ENCODE peak calls at places on chromosomes 6 and 20, in ten cellular contexts. W, T, L, A, I, J, U, E, G and D are unnamed samples. For H3K9me3, the result is how much of the 10 kb centered on the place peaks cover.

GRCh38 chr20:270517-270916 is 13.0 kb downstream of the DEFB132 start:
- DNase-seq in T (no peak), W (no peak), U (no peak), A (no peak), L (no peak), I (peak), J (no peak), G (no peak), E (no peak), D (no peak)

GRCh38 chr20:25250508-25250907 is 2.6 kb downstream of the PYGB start:
- DNase-seq in L (no peak), I (no peak), U (no peak), W (peak), A (no peak), G (no peak), J (peak), T (no peak), E (no peak), D (peak)

GRCh38 chr6:101545171-101545570 is 151.7 kb downstream of the GRIK2 start:
- DNase-seq in W (no peak), G (no peak), U (no peak), A (no peak), E (no peak), T (no peak), J (no peak), L (no peak), I (no peak), D (no peak)

GRCh38 chr6:169905041-169905807 is 153.8 kb downstream of the ERMARD start:
- DNase-seq in I (peak), U (no peak), J (no peak), A (no peak), E (no peak), W (no peak), T (no peak), G (peak), L (no peak), D (peak)

GRCh38 chr6:117449549-117450439 is 24.1 kb upstream of the ROS1 start:
- DNase-seq in I (peak), T (peak), E (peak), A (peak), G (peak), U (no peak), J (peak), L (no peak), W (no peak), D (peak)

GRCh38 chr20:34824026-34824860 is 1.2 kb downstream of the NCOA6 start:
- DNase-seq in E (peak), U (peak), I (peak), L (peak), A (peak), W (peak), J (peak), T (peak), G (peak), D (peak)

GRCh38 chr6:47414517-47415167 is 62.9 kb upstream of the CD2AP start:
- DNase-seq in W (no peak), E (peak), G (no peak), L (no peak), U (no peak), J (no peak), T (no peak), I (peak), A (no peak), D (no peak)

GRCh38 chr6:141248056-141248799 is 884.5 kb upstream of the GJE1 start:
- DNase-seq in E (no peak), W (no peak), G (no peak), T (no peak), L (no peak), U (no peak), I (no peak), J (no peak), A (no peak), D (no peak)

GRCh38 chr6:125156496-125156895 is 2.9 kb downstream of the TPD52L1 start:
- DNase-seq in T (no peak), W (no peak), G (no peak), A (no peak), L (no peak), E (no peak), U (no peak), I (no peak), J (no peak), D (no peak)

GRCh38 chr6:140782941-140783340 is 1349.8 kb upstream of the GJE1 start:
- DNase-seq in G (no peak), A (no peak), L (no peak), I (no peak), E (no peak), T (no peak), J (no peak), U (no peak), W (no peak), D (no peak)

GRCh38 chr6:145865595-145865994 is 51.0 kb upstream of the FBXO30 start:
- DNase-seq in U (no peak), A (no peak), J (no peak), L (no peak), E (no peak), I (no peak), G (no peak), W (no peak), T (no peak), D (no peak)

GRCh38 chr6:27970444-27970843 is 13.4 kb downstream of the OR2B6 start:
- DNase-seq in E (no peak), U (no peak), T (no peak), I (no peak), J (no peak), A (no peak), W (no peak), L (no peak), G (no peak), D (no peak)

GRCh38 chr6:159760602-159761057 is 1.2 kb upstream of the ACAT2 start:
- DNase-seq in W (no peak), E (no peak), G (no peak), J (no peak), T (no peak), U (no peak), L (no peak), A (no peak), I (no peak), D (no peak)

GRCh38 chr6:167153523-167153959 is 4.2 kb downstream of the GPR31 start:
- DNase-seq in L (no peak), T (peak), W (no peak), E (no peak), A (no peak), G (no peak), U (no peak), I (no peak), J (no peak), D (no peak)

GRCh38 chr20:3371757-3372156 is 35.7 kb downstream of the DNAAF9 start:
- DNase-seq in J (no peak), A (no peak), U (no peak), I (no peak), W (no peak), T (no peak), G (no peak), E (no peak), L (no peak), D (no peak)

GRCh38 chr6:148952147-148953041 is 205.6 kb downstream of the UST start:
- DNase-seq in U (no peak), W (no peak), A (no peak), T (no peak), I (no peak), E (no peak), G (no peak), J (no peak), L (no peak), D (no peak)

GRCh38 chr20:19025430-19026120 is 186.9 kb upstream of the SLC24A3 start:
- DNase-seq in L (no peak), I (no peak), E (no peak), A (no peak), U (no peak), T (no peak), J (no peak), G (no peak), W (no peak), D (no peak)

GRCh38 chr6:27668442-27669275 is 195.8 kb upstream of the ZNF184 start:
- DNase-seq in T (no peak), J (peak), W (no peak), A (peak), U (no peak), I (no peak), E (no peak), G (peak), L (no peak), D (peak)

GRCh38 chr6:57313711-57314471 is 3.5 kb upstream of the PRIM2 start:
- DNase-seq in L (no peak), I (no peak), T (no peak), E (peak), W (no peak), G (no peak), A (no peak), J (peak), U (peak), D (peak)

GRCh38 chr6:40719671-40720374 is 132.7 kb upstream of the LRFN2 start:
- DNase-seq in I (no peak), G (no peak), J (no peak), L (no peak), A (peak), E (no peak), U (no peak), T (no peak), W (no peak), D (no peak)

GRCh38 chr6:85824329-85824728 is 181.6 kb upstream of the SYNCRIP start:
- DNase-seq in A (no peak), G (no peak), T (no peak), I (no peak), W (no peak), U (no peak), E (no peak), L (no peak), J (no peak), D (no peak)
- H3K9me3 ChIP-seq in A (under half), G (under half), T (under half), I (under half), W (half or more), U (under half), E (under half), L (half or more), J (under half), D (under half)

DNA sequence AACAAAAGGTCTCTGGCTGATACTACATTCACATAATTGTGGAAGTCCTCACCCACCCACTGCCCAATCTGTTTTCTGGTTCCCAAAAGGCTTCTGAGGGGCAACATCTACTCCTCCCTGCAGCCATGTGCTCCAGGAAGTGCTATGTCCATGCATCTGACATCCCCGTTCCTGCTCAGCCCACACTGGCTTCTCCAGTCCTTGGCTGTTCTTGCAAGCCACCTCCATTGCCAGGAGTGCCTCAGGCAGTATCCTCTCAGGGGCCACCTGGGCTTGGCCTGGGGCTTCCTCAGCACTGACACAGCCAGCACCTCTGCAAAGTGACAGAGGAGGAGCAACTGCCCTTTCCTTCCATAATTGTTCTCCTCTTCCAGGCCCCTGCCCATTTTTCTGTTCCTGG is 18.3 kb downstream of the ARHGAP18 start:
- DNase-seq in U (no peak), L (no peak), W (no peak), J (no peak), E (no peak), G (no peak), A (no peak), I (no peak), T (no peak), D (no peak)
- H3K27ac ChIP-seq in U (no peak), L (no peak), W (no peak), J (no peak), E (peak), G (no peak), A (no peak), I (no peak), T (no peak), D (no peak)

GRCh38 chr6:106901062-106901461 is 73.5 kb downstream of the CD24 start:
- DNase-seq in L (no peak), U (no peak), E (no peak), W (no peak), I (no peak), T (no peak), G (no peak), J (no peak), A (no peak), D (no peak)

GRCh38 chr6:106906227-106906626 is 68.3 kb downstream of the CD24 start:
- DNase-seq in U (no peak), G (no peak), T (no peak), W (no peak), E (no peak), J (no peak), L (no peak), I (no peak), A (no peak), D (no peak)

GRCh38 chr6:106907754-106908153 is 66.8 kb downstream of the CD24 start:
- DNase-seq in J (no peak), W (no peak), I (no peak), U (no peak), T (no peak), A (no peak), L (no peak), E (no peak), G (no peak), D (no peak)

GRCh38 chr6:106899697-106900096 is 74.8 kb downstream of the CD24 start:
- DNase-seq in G (no peak), A (no peak), W (no peak), U (no peak), J (no peak), E (no peak), I (no peak), T (no peak), L (no peak), D (no peak)

GRCh38 chr6:106903299-106903698 is 71.2 kb downstream of the CD24 start:
- DNase-seq in J (no peak), I (no peak), T (no peak), W (no peak), U (no peak), E (no peak), G (no peak), L (no peak), A (no peak), D (no peak)
- H3K9me3 ChIP-seq in J (under half), I (under half), T (under half), W (under half), U (under half), E (under half), G (under half), L (under half), A (under half), D (under half)

GRCh38 chr6:30067460-30068139 is 602 bp downstream of the PPP1R11 start:
- DNase-seq in T (no peak), A (peak), E (no peak), J (peak), U (peak), I (no peak), W (no peak), L (no peak), G (no peak), D (no peak)

GRCh38 chr6:30073489-30074240 is 1.9 kb downstream of the RNF39 start:
- DNase-seq in E (peak), L (no peak), W (no peak), A (no peak), U (no peak), T (no peak), I (no peak), J (no peak), G (no peak), D (peak)

GRCh38 chr6:30071858-30072257 is 3.7 kb downstream of the RNF39 start:
- DNase-seq in J (no peak), E (no peak), W (no peak), U (no peak), T (no peak), L (no peak), G (no peak), I (no peak), A (no peak), D (no peak)

GRCh38 chr6:30074331-30075093 is 1.1 kb downstream of the RNF39 start:
- DNase-seq in E (peak), I (no peak), L (no peak), U (no peak), J (no peak), W (peak), T (no peak), G (peak), A (no peak), D (peak)

GRCh38 chr6:30071081-30071818 is 4.3 kb downstream of the PPP1R11 start:
- DNase-seq in A (peak), L (peak), U (no peak), G (peak), J (no peak), W (no peak), I (no peak), T (no peak), E (no peak), D (peak)
- H3K27ac ChIP-seq in A (no peak), L (no peak), U (no peak), G (no peak), J (no peak), W (no peak), I (no peak), T (no peak), E (no peak), D (no peak)